ENCODE peak calls at places on chromosomes 5 and 9, in five cellular contexts. One of them, this sample, is unnamed.

GRCh38 chr5:180343110-180343845 is 9.9 kb downstream of the GFPT2 start:
- DNase-seq in stomach: no peak
- DNase-seq in HEK293T: no peak
- DNase-seq in KG1: no peak
- DNase-seq in effector CD4-positive, alpha-beta T cell: no peak
- DNase-seq in this sample: no peak

GRCh38 chr5:133328800-133329199 is 277.0 kb downstream of the HSPA4 start:
- DNase-seq in stomach: no peak
- DNase-seq in HEK293T: no peak
- DNase-seq in KG1: no peak
- DNase-seq in effector CD4-positive, alpha-beta T cell: no peak
- DNase-seq in this sample: no peak

GRCh38 chr5:3837544-3837943 is 241.9 kb downstream of the IRX1 start:
- DNase-seq in stomach: no peak
- DNase-seq in HEK293T: no peak
- DNase-seq in KG1: no peak
- DNase-seq in effector CD4-positive, alpha-beta T cell: no peak
- DNase-seq in this sample: no peak

GRCh38 chr5:142800776-142801494 is 30.8 kb downstream of the ARHGAP26 start:
- DNase-seq in stomach: no peak
- DNase-seq in HEK293T: no peak
- DNase-seq in KG1: no peak
- DNase-seq in effector CD4-positive, alpha-beta T cell: peak
- DNase-seq in this sample: no peak

GRCh38 chr9:37464426-37465248 is 613 bp downstream of the ZBTB5 start:
- DNase-seq in stomach: peak
- DNase-seq in HEK293T: peak
- DNase-seq in KG1: peak
- DNase-seq in effector CD4-positive, alpha-beta T cell: peak
- DNase-seq in this sample: no peak

GRCh38 chr9:116555556-116556180 is 131.4 kb upstream of the TRIM32 start:
- DNase-seq in stomach: no peak
- DNase-seq in HEK293T: no peak
- DNase-seq in KG1: no peak
- DNase-seq in effector CD4-positive, alpha-beta T cell: no peak
- DNase-seq in this sample: no peak

GRCh38 chr5:90135979-90136378 is 273.6 kb downstream of the CETN3 start:
- DNase-seq in stomach: no peak
- DNase-seq in HEK293T: peak
- DNase-seq in KG1: no peak
- DNase-seq in effector CD4-positive, alpha-beta T cell: no peak
- DNase-seq in this sample: no peak

GRCh38 chr5:176806137-176806536 is 4.2 kb upstream of the UNC5A start:
- DNase-seq in stomach: no peak
- DNase-seq in HEK293T: no peak
- DNase-seq in KG1: no peak
- DNase-seq in effector CD4-positive, alpha-beta T cell: no peak
- DNase-seq in this sample: no peak

GRCh38 chr9:131943397-131943796 is 136.3 kb downstream of the MED27 start:
- DNase-seq in stomach: no peak
- DNase-seq in HEK293T: no peak
- DNase-seq in KG1: no peak
- DNase-seq in effector CD4-positive, alpha-beta T cell: no peak
- DNase-seq in this sample: no peak

GRCh38 chr5:87076931-87077330 is 190.8 kb upstream of the RASA1 start:
- DNase-seq in stomach: no peak
- DNase-seq in HEK293T: no peak
- DNase-seq in KG1: no peak
- DNase-seq in effector CD4-positive, alpha-beta T cell: no peak
- DNase-seq in this sample: no peak

GRCh38 chr5:132293066-132293991 is 865 bp upstream of the SLC22A4 start:
- DNase-seq in stomach: peak
- DNase-seq in HEK293T: peak
- DNase-seq in KG1: peak
- DNase-seq in effector CD4-positive, alpha-beta T cell: peak
- DNase-seq in this sample: peak

GRCh38 chr9:130290353-130291181 is 25.0 kb downstream of the HMCN2 start:
- DNase-seq in stomach: no peak
- DNase-seq in HEK293T: no peak
- DNase-seq in KG1: no peak
- DNase-seq in effector CD4-positive, alpha-beta T cell: no peak
- DNase-seq in this sample: no peak

GRCh38 chr5:33888582-33888981 is 3.2 kb downstream of the ADAMTS12 start:
- DNase-seq in stomach: no peak
- DNase-seq in HEK293T: no peak
- DNase-seq in KG1: no peak
- DNase-seq in effector CD4-positive, alpha-beta T cell: no peak
- DNase-seq in this sample: no peak

GRCh38 chr5:65828507-65828906 is 97.9 kb upstream of the ERBIN start:
- DNase-seq in stomach: no peak
- DNase-seq in HEK293T: no peak
- DNase-seq in KG1: no peak
- DNase-seq in effector CD4-positive, alpha-beta T cell: no peak
- DNase-seq in this sample: no peak

GRCh38 chr9:98986866-98987653 is 43.4 kb downstream of the COL15A1 start:
- DNase-seq in stomach: no peak
- DNase-seq in HEK293T: no peak
- DNase-seq in KG1: no peak
- DNase-seq in effector CD4-positive, alpha-beta T cell: no peak
- DNase-seq in this sample: no peak

GRCh38 chr5:67476531-67476930 is 279.9 kb upstream of the CD180 start:
- DNase-seq in stomach: no peak
- DNase-seq in HEK293T: no peak
- DNase-seq in KG1: no peak
- DNase-seq in effector CD4-positive, alpha-beta T cell: no peak
- DNase-seq in this sample: no peak

GRCh38 chr5:136056336-136056735 is 27.5 kb downstream of the TGFBI start:
- DNase-seq in stomach: no peak
- DNase-seq in HEK293T: no peak
- DNase-seq in KG1: no peak
- DNase-seq in effector CD4-positive, alpha-beta T cell: no peak
- DNase-seq in this sample: no peak

GRCh38 chr5:170200876-170201275 is 31.9 kb upstream of the C5orf58 start:
- DNase-seq in stomach: no peak
- DNase-seq in HEK293T: no peak
- DNase-seq in KG1: no peak
- DNase-seq in effector CD4-positive, alpha-beta T cell: no peak
- DNase-seq in this sample: no peak

GRCh38 chr5:111755942-111756353 is 1.0 kb downstream of the NREP start:
- DNase-seq in stomach: no peak
- DNase-seq in HEK293T: no peak
- DNase-seq in KG1: no peak
- DNase-seq in effector CD4-positive, alpha-beta T cell: no peak
- DNase-seq in this sample: peak

GRCh38 chr5:143019614-143020515 is 249.7 kb downstream of the ARHGAP26 start:
- DNase-seq in stomach: no peak
- DNase-seq in HEK293T: no peak
- DNase-seq in KG1: no peak
- DNase-seq in effector CD4-positive, alpha-beta T cell: no peak
- DNase-seq in this sample: no peak

GRCh38 chr5:34804913-34805312 is 34.1 kb upstream of the TTC23L start:
- DNase-seq in stomach: no peak
- DNase-seq in HEK293T: no peak
- DNase-seq in KG1: no peak
- DNase-seq in effector CD4-positive, alpha-beta T cell: no peak
- DNase-seq in this sample: no peak

GRCh38 chr9:73081979-73082657 is 69.5 kb upstream of the ANXA1 start:
- DNase-seq in stomach: no peak
- DNase-seq in HEK293T: peak
- DNase-seq in KG1: peak
- DNase-seq in effector CD4-positive, alpha-beta T cell: no peak
- DNase-seq in this sample: peak

GRCh38 chr5:135874461-135874860 is 21.2 kb downstream of the IL9 start:
- DNase-seq in stomach: no peak
- DNase-seq in HEK293T: no peak
- DNase-seq in KG1: no peak
- DNase-seq in effector CD4-positive, alpha-beta T cell: no peak
- DNase-seq in this sample: no peak

GRCh38 chr5:103546858-103547257 is 15.7 kb downstream of the NUDT12 start:
- DNase-seq in stomach: no peak
- DNase-seq in HEK293T: no peak
- DNase-seq in KG1: no peak
- DNase-seq in effector CD4-positive, alpha-beta T cell: no peak
- DNase-seq in this sample: no peak

GRCh38 chr5:103907001-103907400 is 344.4 kb upstream of the NUDT12 start:
- DNase-seq in stomach: no peak
- DNase-seq in HEK293T: no peak
- DNase-seq in KG1: no peak
- DNase-seq in effector CD4-positive, alpha-beta T cell: no peak
- DNase-seq in this sample: no peak

GRCh38 chr9:35951736-35952135 is 6.2 kb downstream of the OR2S2 start:
- DNase-seq in stomach: no peak
- DNase-seq in HEK293T: no peak
- DNase-seq in KG1: no peak
- DNase-seq in effector CD4-positive, alpha-beta T cell: no peak
- DNase-seq in this sample: no peak

GRCh38 chr5:9467199-9468069 is 78.4 kb downstream of the SEMA5A start:
- DNase-seq in stomach: no peak
- DNase-seq in HEK293T: no peak
- DNase-seq in KG1: no peak
- DNase-seq in effector CD4-positive, alpha-beta T cell: no peak
- DNase-seq in this sample: no peak

GRCh38 chr5:181190711-181191525 is 14.1 kb downstream of the TRIM7 start:
- DNase-seq in stomach: peak
- DNase-seq in HEK293T: no peak
- DNase-seq in KG1: no peak
- DNase-seq in effector CD4-positive, alpha-beta T cell: peak
- DNase-seq in this sample: no peak

This sample was measured in GDM1.